ENCODE peak calls at places on chromosomes 5 and 9, in nine cellular contexts. K is EL; V is psoas muscle; T is Right ventricle myocardium inferior; G is dermis blood vessel endothelial cell; F is IMR-90; P is activated T-helper 1 cell treated with Interleukin-2 at 50 U/mL for 16 hours; M is T-cell; Y is stimulated activated CD8-positive, alpha-beta memory T cell treated with anti-CD3 and anti-CD28 coated beads, Interleukin-7, amount 100 ng/mL, for 1 hour. I is an unnamed sample.

GRCh38 chr5:137118629-137119028 is 380.5 kb downstream of the SPOCK1 start:
- DNase-seq in V (no peak), M (no peak), F (no peak), Y (no peak), P (no peak), T (no peak), K (no peak), G (no peak), I (no peak)

GRCh38 chr5:77924081-77924480 is 147.9 kb upstream of the TBCA start:
- DNase-seq in V (no peak), P (no peak), T (no peak), F (no peak), K (peak; percentile 56), Y (no peak), M (no peak), G (no peak), I (no peak)

GRCh38 chr5:73230264-73231244 is 57.6 kb downstream of the TMEM174 start:
- DNase-seq in T (no peak), F (no peak), K (no peak), P (no peak), M (no peak), G (no peak), V (no peak), Y (no peak), I (no peak)

GRCh38 chr9:86491634-86492266 is 137.5 kb upstream of the TUT7 start:
- DNase-seq in T (no peak), P (no peak), G (no peak), V (no peak), Y (no peak), M (no peak), K (no peak), F (no peak), I (no peak)

GRCh38 chr5:138905541-138905940 is 30.4 kb upstream of the LRRTM2 start:
- DNase-seq in M (no peak), K (peak; percentile 87), F (peak; percentile 81), G (peak; percentile 41), V (no peak), Y (no peak), P (no peak), T (no peak), I (peak; percentile 67)

GRCh38 chr5:73615085-73615484 is 10.9 kb upstream of the ARHGEF28 start:
- DNase-seq in G (no peak), M (no peak), P (no peak), Y (no peak), F (no peak), T (no peak), K (no peak), V (no peak), I (no peak)

GRCh38 chr9:105535920-105536668 is 21.8 kb upstream of the FKTN start:
- DNase-seq in Y (no peak), M (no peak), T (no peak), F (no peak), K (peak; percentile 3), G (no peak), P (no peak), V (no peak), I (no peak)

GRCh38 chr5:130035388-130035787 is 131.1 kb downstream of the CHSY3 start:
- DNase-seq in V (no peak), G (no peak), Y (no peak), T (no peak), M (no peak), P (no peak), K (no peak), F (no peak), I (no peak)

GRCh38 chr5:74149395-74149794 is 491.1 kb downstream of the ENC1 start:
- DNase-seq in V (no peak), Y (no peak), M (no peak), F (peak; percentile 91), G (peak; percentile 64), K (peak; percentile 87), T (no peak), P (no peak), I (no peak)